ENCODE peak calls at places on chromosomes 16 and 17, in six cellular contexts. One of them, this sample, is unnamed.

GRCh38 chr16:81480856-81481821 is 36.5 kb downstream of the CMIP start:
- DNase-seq in heart right ventricle: peak
- DNase-seq in NCI-H460: no peak
- DNase-seq in AG09319: no peak
- DNase-seq in left ventricle myocardium superior: peak
- DNase-seq in ascending aorta: peak
- DNase-seq in this sample: peak

GRCh38 chr17:44269118-44269794 is 1.3 kb upstream of the SLC4A1 start:
- DNase-seq in left ventricle myocardium superior: no peak
- DNase-seq in AG09319: no peak
- DNase-seq in ascending aorta: no peak
- DNase-seq in heart right ventricle: no peak
- DNase-seq in NCI-H460: no peak
- DNase-seq in this sample: no peak

GRCh38 chr17:61678339-61678738 is 87.3 kb upstream of the NACA2 start:
- DNase-seq in left ventricle myocardium superior: no peak
- DNase-seq in AG09319: no peak
- DNase-seq in heart right ventricle: no peak
- DNase-seq in NCI-H460: no peak
- DNase-seq in ascending aorta: no peak
- DNase-seq in this sample: no peak

GRCh38 chr16:86647561-86647960 is 69.2 kb downstream of the FOXL1 start:
- DNase-seq in AG09319: no peak
- DNase-seq in ascending aorta: no peak
- DNase-seq in heart right ventricle: no peak
- DNase-seq in left ventricle myocardium superior: no peak
- DNase-seq in NCI-H460: no peak
- DNase-seq in this sample: no peak

GRCh38 chr16:69150146-69150865 is 17.9 kb downstream of the UTP4 start:
- DNase-seq in heart right ventricle: peak
- DNase-seq in left ventricle myocardium superior: no peak
- DNase-seq in ascending aorta: no peak
- DNase-seq in AG09319: peak
- DNase-seq in NCI-H460: peak
- DNase-seq in this sample: no peak

GRCh38 chr17:1957037-1957436 is 68.1 kb downstream of the RTN4RL1 start:
- DNase-seq in heart right ventricle: no peak
- DNase-seq in AG09319: no peak
- DNase-seq in NCI-H460: no peak
- DNase-seq in left ventricle myocardium superior: no peak
- DNase-seq in ascending aorta: no peak
- DNase-seq in this sample: no peak

GRCh38 chr17:57032343-57032742 is 52.7 kb upstream of the AKAP1 start:
- DNase-seq in ascending aorta: no peak
- DNase-seq in left ventricle myocardium superior: peak
- DNase-seq in AG09319: no peak
- DNase-seq in NCI-H460: no peak
- DNase-seq in heart right ventricle: peak
- DNase-seq in this sample: peak

GRCh38 chr16:20884240-20884556 is 16.0 kb downstream of the DCUN1D3 start:
- DNase-seq in NCI-H460: no peak
- DNase-seq in left ventricle myocardium superior: no peak
- DNase-seq in AG09319: no peak
- DNase-seq in ascending aorta: no peak
- DNase-seq in heart right ventricle: no peak
- DNase-seq in this sample: no peak

GRCh38 chr16:15903960-15904359 is 15.6 kb upstream of the CEP20 start:
- DNase-seq in NCI-H460: no peak
- DNase-seq in heart right ventricle: no peak
- DNase-seq in left ventricle myocardium superior: no peak
- DNase-seq in AG09319: no peak
- DNase-seq in ascending aorta: no peak
- DNase-seq in this sample: no peak

GRCh38 chr17:596287-596686 is 118.4 kb downstream of the VPS53 start:
- DNase-seq in ascending aorta: no peak
- DNase-seq in left ventricle myocardium superior: peak
- DNase-seq in NCI-H460: peak
- DNase-seq in AG09319: no peak
- DNase-seq in heart right ventricle: no peak
- DNase-seq in this sample: no peak

GRCh38 chr16:89201467-89202377 is 1.4 kb upstream of the SLC22A31 start:
- DNase-seq in heart right ventricle: peak
- DNase-seq in AG09319: no peak
- DNase-seq in ascending aorta: no peak
- DNase-seq in NCI-H460: peak
- DNase-seq in left ventricle myocardium superior: peak
- DNase-seq in this sample: peak

GRCh38 chr17:74858672-74859438 is 830 bp downstream of the GRIN2C start:
- DNase-seq in ascending aorta: no peak
- DNase-seq in heart right ventricle: no peak
- DNase-seq in NCI-H460: no peak
- DNase-seq in left ventricle myocardium superior: no peak
- DNase-seq in AG09319: no peak
- DNase-seq in this sample: no peak

GRCh38 chr16:70478912-70479341 is 24.5 kb downstream of the FCSK start:
- DNase-seq in left ventricle myocardium superior: peak
- DNase-seq in heart right ventricle: peak
- DNase-seq in ascending aorta: no peak
- DNase-seq in AG09319: no peak
- DNase-seq in NCI-H460: no peak
- DNase-seq in this sample: no peak

GRCh38 chr17:1460233-1460632 is 4.2 kb upstream of the CRK start:
- DNase-seq in NCI-H460: no peak
- DNase-seq in ascending aorta: peak
- DNase-seq in AG09319: no peak
- DNase-seq in left ventricle myocardium superior: peak
- DNase-seq in heart right ventricle: peak
- DNase-seq in this sample: peak

GRCh38 chr17:245611-246010 is 64.2 kb upstream of the DOC2B start:
- DNase-seq in ascending aorta: no peak
- DNase-seq in left ventricle myocardium superior: peak
- DNase-seq in heart right ventricle: no peak
- DNase-seq in NCI-H460: no peak
- DNase-seq in AG09319: no peak
- DNase-seq in this sample: peak

GRCh38 chr17:4969551-4970231 is 2.1 kb upstream of the SPAG7 start:
- DNase-seq in heart right ventricle: no peak
- DNase-seq in AG09319: no peak
- DNase-seq in ascending aorta: no peak
- DNase-seq in NCI-H460: no peak
- DNase-seq in left ventricle myocardium superior: no peak
- DNase-seq in this sample: no peak

GRCh38 chr17:73628642-73629552 is 15.3 kb downstream of the SDK2 start:
- DNase-seq in heart right ventricle: no peak
- DNase-seq in left ventricle myocardium superior: no peak
- DNase-seq in AG09319: no peak
- DNase-seq in NCI-H460: no peak
- DNase-seq in ascending aorta: no peak
- DNase-seq in this sample: peak

GRCh38 chr16:78566397-78567073 is 467.1 kb downstream of the WWOX start:
- DNase-seq in heart right ventricle: no peak
- DNase-seq in left ventricle myocardium superior: no peak
- DNase-seq in NCI-H460: no peak
- DNase-seq in AG09319: no peak
- DNase-seq in ascending aorta: no peak
- DNase-seq in this sample: no peak

GRCh38 chr17:42378597-42379594 is 9.3 kb downstream of the STAT3 start:
- DNase-seq in AG09319: no peak
- DNase-seq in left ventricle myocardium superior: no peak
- DNase-seq in NCI-H460: no peak
- DNase-seq in heart right ventricle: peak
- DNase-seq in ascending aorta: no peak
- DNase-seq in this sample: no peak

GRCh38 chr17:20922128-20922670 is 120.6 kb downstream of the USP22 start:
- DNase-seq in AG09319: no peak
- DNase-seq in heart right ventricle: peak
- DNase-seq in ascending aorta: no peak
- DNase-seq in left ventricle myocardium superior: peak
- DNase-seq in NCI-H460: no peak
- DNase-seq in this sample: peak